ENCODE peak calls at places on chromosome 19, in five cellular contexts. One of them, this sample, is unnamed.

GRCh38 chr19:1247747-1248453 is 483 bp upstream of the MIDN start:
- DNase-seq in esophagus muscularis mucosa: no peak
- DNase-seq in stomach: peak; percentile 73
- DNase-seq in transverse colon: peak; percentile 82
- DNase-seq in HCT116: no peak
- DNase-seq in this sample: no peak

GRCh38 chr19:55252760-55253159 is 6.1 kb downstream of the PPP6R1 start:
- DNase-seq in HCT116: no peak
- DNase-seq in esophagus muscularis mucosa: no peak
- DNase-seq in transverse colon: no peak
- DNase-seq in stomach: no peak
- DNase-seq in this sample: no peak

GRCh38 chr19:15479391-15480345 is at the start of gene PGLYRP2:
- DNase-seq in transverse colon: no peak
- DNase-seq in HCT116: no peak
- DNase-seq in esophagus muscularis mucosa: no peak
- DNase-seq in stomach: peak; percentile 64
- DNase-seq in this sample: no peak

GRCh38 chr19:444677-445210 is 16.1 kb downstream of the SHC2 start:
- DNase-seq in stomach: no peak
- DNase-seq in HCT116: no peak
- DNase-seq in transverse colon: no peak
- DNase-seq in esophagus muscularis mucosa: no peak
- DNase-seq in this sample: no peak

GRCh38 chr19:30006206-30006605 is 64.2 kb downstream of the URI1 start:
- DNase-seq in HCT116: no peak
- DNase-seq in transverse colon: no peak
- DNase-seq in esophagus muscularis mucosa: no peak
- DNase-seq in stomach: no peak
- DNase-seq in this sample: no peak

GRCh38 chr19:6540918-6541689 is 10.3 kb downstream of the TNFSF9 start:
- DNase-seq in esophagus muscularis mucosa: no peak
- DNase-seq in stomach: no peak
- DNase-seq in transverse colon: no peak
- DNase-seq in HCT116: no peak
- DNase-seq in this sample: no peak

GRCh38 chr19:42176649-42176989 is 40.9 kb downstream of the DEDD2 start:
- DNase-seq in stomach: peak; percentile 31
- DNase-seq in esophagus muscularis mucosa: no peak
- DNase-seq in transverse colon: no peak
- DNase-seq in HCT116: no peak
- DNase-seq in this sample: no peak

GRCh38 chr19:2337329-2337707 is 8.8 kb downstream of the SPPL2B start:
- DNase-seq in esophagus muscularis mucosa: no peak
- DNase-seq in HCT116: no peak
- DNase-seq in transverse colon: no peak
- DNase-seq in stomach: no peak
- DNase-seq in this sample: no peak

GRCh38 chr19:4326837-4327251 is 11.8 kb downstream of the STAP2 start:
- DNase-seq in transverse colon: no peak
- DNase-seq in HCT116: no peak
- DNase-seq in esophagus muscularis mucosa: no peak
- DNase-seq in stomach: no peak
- DNase-seq in this sample: no peak

GRCh38 chr19:1088419-1089066 is 6.6 kb downstream of the POLR2E start:
- DNase-seq in transverse colon: no peak
- DNase-seq in esophagus muscularis mucosa: no peak
- DNase-seq in HCT116: no peak
- DNase-seq in stomach: peak; percentile 47
- DNase-seq in this sample: no peak

GRCh38 chr19:5623397-5624153 is 692 bp downstream of the SAFB start:
- DNase-seq in esophagus muscularis mucosa: no peak
- DNase-seq in transverse colon: peak; percentile 21
- DNase-seq in stomach: no peak
- DNase-seq in HCT116: no peak
- DNase-seq in this sample: no peak

GRCh38 chr19:48802623-48803022 is 8.2 kb downstream of the BCAT2 start:
- DNase-seq in stomach: no peak
- DNase-seq in transverse colon: no peak
- DNase-seq in HCT116: no peak
- DNase-seq in esophagus muscularis mucosa: no peak
- DNase-seq in this sample: no peak

GRCh38 chr19:1691589-1692290 is 39.3 kb upstream of the TCF3 start:
- DNase-seq in esophagus muscularis mucosa: no peak
- DNase-seq in transverse colon: no peak
- DNase-seq in stomach: no peak
- DNase-seq in HCT116: no peak
- DNase-seq in this sample: no peak

GRCh38 chr19:54473071-54473941 is at the start of gene CDC42EP5:
- DNase-seq in transverse colon: peak; percentile 86
- DNase-seq in HCT116: no peak
- DNase-seq in esophagus muscularis mucosa: peak; percentile 93
- DNase-seq in stomach: peak; percentile 50
- DNase-seq in this sample: no peak

DNA sequence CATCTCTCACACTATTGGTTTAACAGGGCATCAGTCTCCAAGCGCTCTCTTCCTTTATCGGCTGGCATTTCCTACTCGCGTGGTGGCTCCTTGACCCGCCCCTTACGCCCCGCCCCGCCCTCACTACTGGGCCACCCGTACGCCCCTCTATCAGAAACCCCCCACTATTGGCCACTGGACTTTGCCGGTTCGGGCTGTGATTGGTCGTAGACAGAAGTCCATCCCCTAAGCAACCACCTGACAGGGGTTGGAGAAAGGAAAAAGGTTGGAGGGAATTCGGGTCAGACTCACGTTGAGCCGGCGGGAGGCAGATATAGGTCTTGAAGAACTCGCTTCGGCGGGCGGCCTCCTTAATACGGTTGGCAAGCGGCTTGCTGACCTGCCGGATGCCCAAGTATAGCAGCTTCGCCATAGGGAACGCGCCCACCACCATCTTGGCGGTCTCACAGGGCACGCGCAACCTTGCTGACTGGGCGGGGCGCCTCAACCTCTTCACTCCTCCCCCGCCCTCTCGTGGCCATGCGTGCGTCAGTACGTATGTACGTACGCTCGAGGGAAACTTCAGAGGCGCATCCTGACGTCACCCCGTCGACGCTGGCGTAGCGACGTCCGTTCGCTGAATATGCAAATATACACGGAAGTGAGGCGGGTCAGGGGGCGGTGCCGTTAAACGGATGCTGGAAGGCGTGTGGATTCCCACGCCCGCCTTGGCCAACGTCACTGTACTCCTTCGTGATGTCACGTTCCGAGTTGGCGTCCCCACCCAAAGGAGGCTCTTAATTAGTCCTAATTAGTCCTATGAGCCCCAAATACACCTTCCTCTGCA is at the start of gene OPA3:
- DNase-seq in stomach: peak; percentile 100
- DNase-seq in esophagus muscularis mucosa: peak; percentile 100
- DNase-seq in transverse colon: peak; percentile 100
- DNase-seq in HCT116: peak; percentile 100
- DNase-seq in this sample: peak; percentile 99
- TF ChIP-seq POLR2A in stomach: no peak
- TF ChIP-seq POLR2A in esophagus muscularis mucosa: no peak
- TF ChIP-seq POLR2A in transverse colon: peak; percentile 67
- TF ChIP-seq POLR2A in HCT116: peak; percentile 30
- TF ChIP-seq POLR2A in this sample: peak; percentile 49

GRCh38 chr19:35887197-35887596 is 13.1 kb downstream of the NFKBID start:
- DNase-seq in esophagus muscularis mucosa: no peak
- DNase-seq in HCT116: no peak
- DNase-seq in stomach: no peak
- DNase-seq in transverse colon: no peak
- DNase-seq in this sample: no peak

GRCh38 chr19:35885225-35885624 is 15.1 kb downstream of the NFKBID start:
- DNase-seq in HCT116: no peak
- DNase-seq in transverse colon: no peak
- DNase-seq in esophagus muscularis mucosa: no peak
- DNase-seq in stomach: no peak
- DNase-seq in this sample: no peak

GRCh38 chr19:35889370-35890112 is 10.8 kb downstream of the NFKBID start:
- DNase-seq in esophagus muscularis mucosa: no peak
- DNase-seq in stomach: no peak
- DNase-seq in transverse colon: no peak
- DNase-seq in HCT116: no peak
- DNase-seq in this sample: no peak

GRCh38 chr19:35883920-35884319 is 15.5 kb downstream of the APLP1 start:
- DNase-seq in stomach: no peak
- DNase-seq in transverse colon: no peak
- DNase-seq in HCT116: no peak
- DNase-seq in esophagus muscularis mucosa: no peak
- DNase-seq in this sample: no peak

GRCh38 chr19:35885909-35886308 is 14.4 kb downstream of the NFKBID start:
- DNase-seq in esophagus muscularis mucosa: no peak
- DNase-seq in HCT116: no peak
- DNase-seq in transverse colon: no peak
- DNase-seq in stomach: no peak
- DNase-seq in this sample: no peak
- TF ChIP-seq POLR2AphosphoS5 in esophagus muscularis mucosa: no peak
- TF ChIP-seq POLR2AphosphoS5 in HCT116: peak; percentile 14
- TF ChIP-seq POLR2AphosphoS5 in transverse colon: no peak
- TF ChIP-seq POLR2AphosphoS5 in stomach: no peak
- TF ChIP-seq POLR2AphosphoS5 in this sample: no peak

GRCh38 chr19:46373573-46374359 is 26.9 kb downstream of the PPP5C start:
- DNase-seq in stomach: peak; percentile 99
- DNase-seq in transverse colon: peak; percentile 94
- DNase-seq in esophagus muscularis mucosa: no peak
- DNase-seq in HCT116: no peak
- DNase-seq in this sample: no peak
- H3K4me1 ChIP-seq in stomach: peaks cover 36% of the 10 kb centered on the region
- H3K4me1 ChIP-seq in transverse colon: peaks cover 35% of the 10 kb centered on the region
- H3K4me1 ChIP-seq in esophagus muscularis mucosa: peaks cover 48% of the 10 kb centered on the region
- H3K4me1 ChIP-seq in HCT116: peaks cover 34% of the 10 kb centered on the region
- H3K4me1 ChIP-seq in this sample: peaks cover 74% of the 10 kb centered on the region

DNA sequence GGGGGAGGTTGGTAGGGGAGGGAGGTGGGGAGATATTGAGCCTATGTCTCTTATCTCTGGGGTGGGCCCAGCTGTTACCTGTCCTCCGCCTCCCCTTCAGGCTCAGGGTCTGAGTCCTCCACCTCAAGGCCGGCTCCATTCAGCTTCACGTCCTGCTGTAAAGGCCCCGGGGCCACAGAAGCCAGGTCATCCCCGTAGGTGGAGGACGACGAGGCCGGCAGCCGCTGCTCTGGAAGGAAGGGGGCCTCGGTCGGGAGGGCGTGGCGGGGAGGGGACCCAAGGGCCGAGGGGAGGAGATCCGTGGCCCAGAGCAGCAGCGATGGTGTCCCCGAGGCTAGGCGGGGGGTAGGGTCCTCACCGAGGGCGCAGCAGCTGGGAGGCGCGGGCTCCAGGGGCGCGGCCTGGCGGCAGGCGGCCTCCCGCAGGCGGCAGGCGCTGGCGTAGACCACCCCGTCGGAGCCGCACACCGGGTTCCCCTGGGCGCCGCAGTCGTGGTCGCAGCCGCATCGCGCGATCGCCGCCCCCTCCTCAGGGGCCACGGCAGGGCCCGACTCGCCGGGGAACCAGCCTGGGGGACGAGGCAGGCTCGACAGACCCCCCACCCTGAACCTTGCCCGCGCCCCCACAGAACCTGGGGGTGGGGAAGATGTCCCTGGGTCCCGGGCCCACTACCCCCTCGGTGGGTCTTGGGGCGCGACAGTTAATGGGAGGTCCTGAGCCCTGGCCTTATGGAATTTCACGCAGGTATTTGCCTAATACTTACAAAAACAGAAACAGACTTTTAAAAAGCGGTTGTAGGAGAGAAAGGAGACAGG is 7.5 kb downstream of the F2RL3 start:
- DNase-seq in stomach: no peak
- DNase-seq in HCT116: no peak
- DNase-seq in esophagus muscularis mucosa: no peak
- DNase-seq in transverse colon: peak; percentile 37
- DNase-seq in this sample: no peak
- TF ChIP-seq POLR2A in stomach: no peak
- TF ChIP-seq POLR2A in HCT116: no peak
- TF ChIP-seq POLR2A in esophagus muscularis mucosa: no peak
- TF ChIP-seq POLR2A in transverse colon: peak; percentile 65
- TF ChIP-seq POLR2A in this sample: no peak

GRCh38 chr19:38280030-38280921 is 15.9 kb downstream of the SPINT2 start:
- DNase-seq in stomach: no peak
- DNase-seq in HCT116: no peak
- DNase-seq in esophagus muscularis mucosa: no peak
- DNase-seq in transverse colon: no peak
- DNase-seq in this sample: no peak
- TF ChIP-seq POLR2AphosphoS5 in stomach: no peak
- TF ChIP-seq POLR2AphosphoS5 in HCT116: no peak
- TF ChIP-seq POLR2AphosphoS5 in esophagus muscularis mucosa: no peak
- TF ChIP-seq POLR2AphosphoS5 in transverse colon: no peak
- TF ChIP-seq POLR2AphosphoS5 in this sample: no peak

GRCh38 chr19:13103585-13103923 is 896 bp upstream of the LYL1 start:
- DNase-seq in HCT116: no peak
- DNase-seq in stomach: no peak
- DNase-seq in esophagus muscularis mucosa: no peak
- DNase-seq in transverse colon: no peak
- DNase-seq in this sample: peak; percentile 87
- H3K4me1 ChIP-seq in HCT116: peaks cover 3% of the 10 kb centered on the region
- H3K4me1 ChIP-seq in stomach: peaks cover 46% of the 10 kb centered on the region
- H3K4me1 ChIP-seq in esophagus muscularis mucosa: peaks cover 44% of the 10 kb centered on the region
- H3K4me1 ChIP-seq in transverse colon: peaks cover 41% of the 10 kb centered on the region
- H3K4me1 ChIP-seq in this sample: peaks cover 52% of the 10 kb centered on the region

GRCh38 chr19:51339687-51340656 is 2.0 kb downstream of the VSIG10L start:
- DNase-seq in HCT116: peak; percentile 91
- DNase-seq in transverse colon: peak; percentile 99
- DNase-seq in esophagus muscularis mucosa: peak; percentile 100
- DNase-seq in stomach: peak; percentile 99
- DNase-seq in this sample: peak; percentile 98
- TF ChIP-seq POLR2A in HCT116: peak; percentile 62
- TF ChIP-seq POLR2A in transverse colon: no peak
- TF ChIP-seq POLR2A in esophagus muscularis mucosa: no peak
- TF ChIP-seq POLR2A in stomach: no peak
- TF ChIP-seq POLR2A in this sample: peak; percentile 60

GRCh38 chr19:17123041-17123440 is 47.5 kb downstream of the MYO9B start:
- DNase-seq in transverse colon: no peak
- DNase-seq in stomach: no peak
- DNase-seq in esophagus muscularis mucosa: no peak
- DNase-seq in HCT116: no peak
- DNase-seq in this sample: no peak

GRCh38 chr19:17121736-17122293 is 46.2 kb downstream of the MYO9B start:
- DNase-seq in esophagus muscularis mucosa: no peak
- DNase-seq in stomach: no peak
- DNase-seq in transverse colon: no peak
- DNase-seq in HCT116: no peak
- DNase-seq in this sample: no peak

GRCh38 chr19:17125728-17126677 is 50.4 kb downstream of the MYO9B start:
- DNase-seq in transverse colon: peak; percentile 68
- DNase-seq in esophagus muscularis mucosa: no peak
- DNase-seq in stomach: peak; percentile 47
- DNase-seq in HCT116: no peak
- DNase-seq in this sample: no peak

GRCh38 chr19:17125052-17125727 is 49.6 kb downstream of the MYO9B start:
- DNase-seq in HCT116: no peak
- DNase-seq in stomach: no peak
- DNase-seq in transverse colon: no peak
- DNase-seq in esophagus muscularis mucosa: no peak
- DNase-seq in this sample: no peak

GRCh38 chr19:17124025-17124424 is 48.4 kb downstream of the MYO9B start:
- DNase-seq in HCT116: no peak
- DNase-seq in stomach: no peak
- DNase-seq in transverse colon: no peak
- DNase-seq in esophagus muscularis mucosa: no peak
- DNase-seq in this sample: no peak
- TF ChIP-seq POLR2AphosphoS5 in HCT116: no peak
- TF ChIP-seq POLR2AphosphoS5 in stomach: no peak
- TF ChIP-seq POLR2AphosphoS5 in transverse colon: no peak
- TF ChIP-seq POLR2AphosphoS5 in esophagus muscularis mucosa: no peak
- TF ChIP-seq POLR2AphosphoS5 in this sample: no peak

This sample was measured in vagina.